ENCODE peak calls at places on chromosomes 12 and 14, in five cellular contexts. One of them, this sample, is unnamed. For H3K4me1, the result is how much of the 10 kb centered on the place peaks cover.

GRCh38 chr12:46661161-46661845 is 164.5 kb downstream of the SLC38A4 start:
- DNase-seq in tibial artery: no peak
- DNase-seq in neural progenitor cell: peak
- DNase-seq in endodermal cell: peak
- DNase-seq in kidney: no peak
- DNase-seq in this sample: peak

GRCh38 chr14:90402009-90402408 is 5.2 kb downstream of the CALM1 start:
- DNase-seq in tibial artery: no peak
- DNase-seq in neural progenitor cell: no peak
- DNase-seq in endodermal cell: no peak
- DNase-seq in kidney: no peak
- DNase-seq in this sample: no peak

GRCh38 chr12:88958961-88959360 is 378.7 kb upstream of the KITLG start:
- DNase-seq in tibial artery: no peak
- DNase-seq in neural progenitor cell: peak
- DNase-seq in endodermal cell: peak
- DNase-seq in kidney: no peak
- DNase-seq in this sample: no peak

GRCh38 chr14:79629891-79630560 is 581.3 kb downstream of the DIO2 start:
- DNase-seq in tibial artery: no peak
- DNase-seq in neural progenitor cell: no peak
- DNase-seq in endodermal cell: no peak
- DNase-seq in kidney: no peak
- DNase-seq in this sample: no peak

GRCh38 chr12:28130625-28131598 is 59.3 kb upstream of the CCDC91 start:
- DNase-seq in tibial artery: no peak
- DNase-seq in neural progenitor cell: no peak
- DNase-seq in endodermal cell: no peak
- DNase-seq in kidney: no peak
- DNase-seq in this sample: peak

GRCh38 chr12:132375747-132376463 is 46.5 kb upstream of the GALNT9 start:
- DNase-seq in tibial artery: no peak
- DNase-seq in neural progenitor cell: no peak
- DNase-seq in endodermal cell: no peak
- DNase-seq in kidney: peak
- DNase-seq in this sample: peak

GRCh38 chr12:118371354-118372282 is 1.1 kb downstream of the TAOK3 start:
- DNase-seq in tibial artery: no peak
- DNase-seq in neural progenitor cell: peak
- DNase-seq in endodermal cell: peak
- DNase-seq in kidney: peak
- DNase-seq in this sample: peak

GRCh38 chr14:54135804-54136280 is 179.2 kb upstream of the BMP4 start:
- DNase-seq in tibial artery: no peak
- DNase-seq in neural progenitor cell: no peak
- DNase-seq in endodermal cell: no peak
- DNase-seq in kidney: no peak
- DNase-seq in this sample: no peak

GRCh38 chr12:51749986-51750317 is 98.6 kb downstream of the FIGNL2 start:
- DNase-seq in tibial artery: no peak
- DNase-seq in neural progenitor cell: no peak
- DNase-seq in endodermal cell: no peak
- DNase-seq in kidney: no peak
- DNase-seq in this sample: no peak

GRCh38 chr12:110992909-110993308 is 72.5 kb upstream of the MYL2 start:
- DNase-seq in tibial artery: no peak
- DNase-seq in neural progenitor cell: no peak
- DNase-seq in endodermal cell: no peak
- DNase-seq in kidney: no peak
- DNase-seq in this sample: no peak

GRCh38 chr14:100187247-100187833 is 27.9 kb upstream of the DEGS2 start:
- DNase-seq in tibial artery: no peak
- DNase-seq in neural progenitor cell: no peak
- DNase-seq in endodermal cell: peak
- DNase-seq in kidney: peak
- DNase-seq in this sample: no peak

GRCh38 chr12:14239350-14239934 is 126.0 kb upstream of the ATF7IP start:
- DNase-seq in tibial artery: no peak
- DNase-seq in neural progenitor cell: no peak
- DNase-seq in endodermal cell: peak
- DNase-seq in kidney: no peak
- DNase-seq in this sample: peak

GRCh38 chr14:59455411-59455810 is 9.8 kb downstream of the GPR135 start:
- DNase-seq in tibial artery: no peak
- DNase-seq in neural progenitor cell: no peak
- DNase-seq in endodermal cell: no peak
- DNase-seq in kidney: no peak
- DNase-seq in this sample: no peak

GRCh38 chr14:45377201-45377600 is 124.2 kb upstream of the MIS18BP1 start:
- DNase-seq in tibial artery: no peak
- DNase-seq in neural progenitor cell: no peak
- DNase-seq in endodermal cell: no peak
- DNase-seq in kidney: no peak
- DNase-seq in this sample: no peak

GRCh38 chr12:114355389-114356088 is 50.4 kb downstream of the TBX5 start:
- DNase-seq in tibial artery: no peak
- DNase-seq in neural progenitor cell: peak
- DNase-seq in endodermal cell: peak
- DNase-seq in kidney: no peak
- DNase-seq in this sample: peak

GRCh38 chr12:98296462-98297079 is 218.8 kb upstream of the TMPO start:
- DNase-seq in tibial artery: no peak
- DNase-seq in neural progenitor cell: peak
- DNase-seq in endodermal cell: peak
- DNase-seq in kidney: no peak
- DNase-seq in this sample: no peak

GRCh38 chr12:24754690-24755638 is 193.9 kb downstream of the BCAT1 start:
- DNase-seq in tibial artery: no peak
- DNase-seq in neural progenitor cell: no peak
- DNase-seq in endodermal cell: no peak
- DNase-seq in kidney: no peak
- DNase-seq in this sample: no peak

GRCh38 chr12:57240926-57241555 is 9.9 kb downstream of the STAC3 start:
- DNase-seq in tibial artery: no peak
- DNase-seq in neural progenitor cell: peak
- DNase-seq in endodermal cell: peak
- DNase-seq in kidney: no peak
- DNase-seq in this sample: no peak

GRCh38 chr12:57243521-57244305 is 7.3 kb downstream of the STAC3 start:
- DNase-seq in tibial artery: peak
- DNase-seq in neural progenitor cell: peak
- DNase-seq in endodermal cell: peak
- DNase-seq in kidney: peak
- DNase-seq in this sample: peak

GRCh38 chr12:57241556-57242310 is 9.3 kb downstream of the STAC3 start:
- DNase-seq in tibial artery: peak
- DNase-seq in neural progenitor cell: no peak
- DNase-seq in endodermal cell: peak
- DNase-seq in kidney: no peak
- DNase-seq in this sample: no peak

GRCh38 chr12:57242691-57243454 is 8.1 kb downstream of the STAC3 start:
- DNase-seq in tibial artery: peak
- DNase-seq in neural progenitor cell: peak
- DNase-seq in endodermal cell: peak
- DNase-seq in kidney: peak
- DNase-seq in this sample: peak

DNA sequence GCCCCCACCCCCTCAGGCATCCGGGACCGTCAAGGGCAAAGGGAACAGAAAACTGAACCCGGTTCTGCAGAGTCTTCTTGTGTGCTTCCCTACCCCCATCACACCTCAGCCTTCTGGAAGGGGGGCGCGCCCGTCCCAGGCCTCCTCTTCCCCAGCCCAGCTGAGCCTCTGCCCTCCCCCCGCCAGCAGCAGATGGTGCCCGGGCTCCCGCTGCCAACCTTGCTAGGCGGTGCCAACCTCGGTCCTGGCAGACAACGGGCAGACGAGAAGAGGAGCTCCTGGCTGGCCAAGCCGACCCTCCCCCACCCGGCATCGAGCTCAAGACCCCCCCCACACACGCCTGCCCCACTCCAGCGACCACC is 8.7 kb downstream of the STAC3 start:
- DNase-seq in tibial artery: peak
- DNase-seq in neural progenitor cell: no peak
- DNase-seq in endodermal cell: no peak
- DNase-seq in kidney: no peak
- DNase-seq in this sample: peak
- H3K4me1 ChIP-seq in tibial artery: half or more
- H3K4me1 ChIP-seq in neural progenitor cell: under half
- H3K4me1 ChIP-seq in endodermal cell: under half
- H3K4me1 ChIP-seq in kidney: under half
- H3K4me1 ChIP-seq in this sample: under half

GRCh38 chr14:69896080-69896479 is 16.9 kb downstream of the SMOC1 start:
- DNase-seq in tibial artery: no peak
- DNase-seq in neural progenitor cell: no peak
- DNase-seq in endodermal cell: no peak
- DNase-seq in kidney: no peak
- DNase-seq in this sample: no peak
- H3K4me3 ChIP-seq in tibial artery: no peak
- H3K4me3 ChIP-seq in neural progenitor cell: no peak
- H3K4me3 ChIP-seq in endodermal cell: no peak
- H3K4me3 ChIP-seq in kidney: no peak
- H3K4me3 ChIP-seq in this sample: no peak

DNA sequence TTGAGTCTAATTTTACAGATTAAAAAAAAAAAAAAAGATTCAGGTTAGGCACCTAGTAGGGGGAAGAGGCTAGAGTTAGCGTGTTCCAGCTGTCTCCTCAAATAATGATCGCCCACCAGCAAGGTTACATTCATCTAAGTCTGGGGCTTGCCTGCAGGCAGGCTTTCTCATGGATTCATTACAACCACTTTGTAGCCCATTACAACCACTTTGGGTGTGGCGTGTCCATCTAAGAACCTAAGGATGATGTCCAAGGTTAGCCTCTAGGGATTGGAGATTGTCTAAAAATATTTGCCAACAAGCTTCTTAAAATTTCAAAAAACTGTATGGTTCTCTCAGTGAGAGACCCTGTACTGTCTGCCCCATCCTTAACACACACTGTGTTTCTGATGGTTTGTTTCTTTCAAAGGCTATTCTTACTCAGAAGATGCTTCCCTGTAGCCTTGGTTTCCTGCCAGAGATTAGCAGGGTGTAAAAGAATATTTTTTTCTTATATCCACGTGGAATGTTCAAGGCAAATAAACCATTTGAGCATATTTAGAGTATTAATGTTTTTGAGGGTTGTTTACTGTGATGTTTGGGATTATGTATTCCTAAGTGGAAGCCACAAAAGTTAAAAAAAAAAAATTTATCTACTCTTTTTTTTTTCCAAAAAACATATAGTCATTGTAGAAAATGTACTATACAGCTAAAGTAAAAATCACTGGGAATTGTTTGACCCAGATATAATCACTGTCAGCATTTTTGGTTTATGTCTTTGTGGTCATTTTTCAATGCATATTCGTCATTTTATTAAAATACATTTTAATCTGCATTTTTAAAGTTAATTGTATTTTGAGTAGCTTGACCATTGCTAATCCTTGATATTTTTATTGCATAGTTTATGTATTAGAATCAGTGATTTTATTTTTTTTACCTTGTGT is 1.7 kb downstream of the DYNC1H1 start:
- DNase-seq in tibial artery: peak
- DNase-seq in neural progenitor cell: no peak
- DNase-seq in endodermal cell: no peak
- DNase-seq in kidney: no peak
- DNase-seq in this sample: no peak
- TF ChIP-seq CTCF in tibial artery: no peak
- TF ChIP-seq CTCF in neural progenitor cell: no peak
- TF ChIP-seq CTCF in endodermal cell: no peak
- TF ChIP-seq CTCF in kidney: no peak
- TF ChIP-seq CTCF in this sample: no peak

DNA sequence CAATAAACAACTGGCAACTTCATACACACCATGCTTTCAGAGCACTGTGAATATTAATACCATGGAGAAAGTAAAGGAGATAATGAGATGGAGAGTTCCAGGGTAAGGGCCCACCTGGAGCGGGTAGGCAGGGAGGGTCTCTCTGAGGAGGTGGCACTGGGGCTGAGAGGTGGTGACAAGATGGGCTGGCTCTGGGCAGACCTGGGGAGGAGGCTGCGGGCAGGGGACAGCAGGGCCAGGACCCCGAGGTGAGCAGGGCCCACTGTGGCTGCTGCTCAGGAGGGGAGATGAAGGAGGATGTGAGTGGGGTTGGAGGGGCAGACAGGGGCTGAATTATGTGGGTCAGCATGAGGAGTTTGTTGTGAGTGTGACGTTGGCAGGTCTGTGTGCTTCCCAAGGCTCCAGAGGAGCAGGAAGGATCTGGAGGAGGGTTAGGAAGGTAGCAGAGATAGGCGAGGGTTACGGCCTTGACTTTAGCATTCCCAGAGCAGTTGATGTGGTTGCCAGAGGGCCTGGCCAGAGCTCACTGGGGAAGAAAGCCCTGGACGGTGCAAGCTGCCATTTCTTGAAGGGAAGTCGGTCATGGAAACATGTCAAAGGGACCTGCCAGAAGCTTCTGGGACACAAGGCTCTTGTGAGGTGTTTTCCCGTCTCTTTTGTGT is 88.2 kb downstream of the CACNA1C start:
- DNase-seq in tibial artery: no peak
- DNase-seq in neural progenitor cell: no peak
- DNase-seq in endodermal cell: no peak
- DNase-seq in kidney: no peak
- DNase-seq in this sample: no peak
- H3K4me1 ChIP-seq in tibial artery: under half
- H3K4me1 ChIP-seq in neural progenitor cell: under half
- H3K4me1 ChIP-seq in endodermal cell: under half
- H3K4me1 ChIP-seq in kidney: under half
- H3K4me1 ChIP-seq in this sample: half or more

This sample was measured in heart left ventricle.